ENCODE peak calls at places on chromosomes 4 and X, in six cellular contexts. One of them, this sample, is unnamed.

GRCh38 chr4:2116687-2117400 is 57.7 kb downstream of the NAT8L start:
- DNase-seq in mesendoderm: no peak
- DNase-seq in IMR-90: no peak
- DNase-seq in trophoblast cell: no peak
- DNase-seq in mesenchymal stem cell: no peak
- DNase-seq in H1: no peak
- DNase-seq in this sample: no peak

GRCh38 chr4:13511101-13511500 is 27.0 kb upstream of the RAB28 start:
- DNase-seq in IMR-90: no peak
- DNase-seq in mesenchymal stem cell: peak; percentile 11
- DNase-seq in H1: no peak
- DNase-seq in mesendoderm: no peak
- DNase-seq in trophoblast cell: no peak
- DNase-seq in this sample: no peak

GRCh38 chr4:68074397-68074796 is 55.3 kb downstream of the TMPRSS11F start:
- DNase-seq in mesendoderm: peak; percentile 54
- DNase-seq in trophoblast cell: peak; percentile 44
- DNase-seq in IMR-90: no peak
- DNase-seq in mesenchymal stem cell: peak; percentile 37
- DNase-seq in H1: no peak
- DNase-seq in this sample: no peak

GRCh38 chr4:19739101-19739651 is 512.5 kb upstream of the SLIT2 start:
- DNase-seq in mesendoderm: peak; percentile 7
- DNase-seq in trophoblast cell: peak; percentile 0
- DNase-seq in H1: no peak
- DNase-seq in IMR-90: peak; percentile 95
- DNase-seq in mesenchymal stem cell: peak; percentile 88
- DNase-seq in this sample: no peak

GRCh38 chr4:54433686-54434085 is 204.6 kb downstream of the PDGFRA start:
- DNase-seq in trophoblast cell: peak; percentile 12
- DNase-seq in IMR-90: peak; percentile 37
- DNase-seq in mesendoderm: peak; percentile 53
- DNase-seq in H1: no peak
- DNase-seq in mesenchymal stem cell: peak; percentile 29
- DNase-seq in this sample: no peak

GRCh38 chr4:187075514-187075913 is 351.9 kb upstream of the FAT1 start:
- DNase-seq in mesenchymal stem cell: no peak
- DNase-seq in H1: no peak
- DNase-seq in IMR-90: peak; percentile 22
- DNase-seq in mesendoderm: no peak
- DNase-seq in trophoblast cell: no peak
- DNase-seq in this sample: no peak

GRCh38 chrX:81378550-81378949 is 176.6 kb downstream of the SH3BGRL start:
- DNase-seq in mesendoderm: no peak
- DNase-seq in mesenchymal stem cell: no peak
- DNase-seq in IMR-90: no peak
- DNase-seq in H1: no peak
- DNase-seq in trophoblast cell: no peak
- DNase-seq in this sample: no peak

GRCh38 chr4:8303081-8303480 is 33.5 kb downstream of the HTRA3 start:
- DNase-seq in mesendoderm: no peak
- DNase-seq in mesenchymal stem cell: no peak
- DNase-seq in IMR-90: no peak
- DNase-seq in H1: no peak
- DNase-seq in trophoblast cell: no peak
- DNase-seq in this sample: no peak

GRCh38 chrX:111100191-111100590 is 4.2 kb downstream of the PAK3 start:
- DNase-seq in H1: no peak
- DNase-seq in IMR-90: peak; percentile 24
- DNase-seq in mesendoderm: peak; percentile 60
- DNase-seq in mesenchymal stem cell: peak; percentile 19
- DNase-seq in trophoblast cell: no peak
- DNase-seq in this sample: peak; percentile 21

GRCh38 chrX:16786791-16787735 is 797 bp downstream of the TXLNG start:
- DNase-seq in H1: no peak
- DNase-seq in mesenchymal stem cell: no peak
- DNase-seq in mesendoderm: no peak
- DNase-seq in IMR-90: no peak
- DNase-seq in trophoblast cell: no peak
- DNase-seq in this sample: no peak

GRCh38 chr4:4761128-4761991 is 98.1 kb upstream of the MSX1 start:
- DNase-seq in mesenchymal stem cell: peak; percentile 29
- DNase-seq in mesendoderm: peak; percentile 90
- DNase-seq in trophoblast cell: no peak
- DNase-seq in IMR-90: no peak
- DNase-seq in H1: no peak
- DNase-seq in this sample: peak; percentile 46

GRCh38 chr4:56910172-56910967 is 2.7 kb downstream of the REST start:
- DNase-seq in IMR-90: no peak
- DNase-seq in mesenchymal stem cell: no peak
- DNase-seq in H1: no peak
- DNase-seq in mesendoderm: peak; percentile 8
- DNase-seq in trophoblast cell: no peak
- DNase-seq in this sample: no peak
- H3K4me3 ChIP-seq in IMR-90: peak overlapping the region; percentile 76
- H3K4me3 ChIP-seq in mesenchymal stem cell: no peak overlapping the region
- H3K4me3 ChIP-seq in H1: peak overlapping the region; percentile 68
- H3K4me3 ChIP-seq in mesendoderm: no peak overlapping the region
- H3K4me3 ChIP-seq in trophoblast cell: no peak overlapping the region
- H3K4me3 ChIP-seq in this sample: no peak overlapping the region

GRCh38 chr4:25914670-25915358 is 794 bp downstream of the SMIM20 start:
- DNase-seq in H1: no peak
- DNase-seq in trophoblast cell: no peak
- DNase-seq in IMR-90: no peak
- DNase-seq in mesenchymal stem cell: no peak
- DNase-seq in mesendoderm: no peak
- DNase-seq in this sample: no peak
- H3K9ac ChIP-seq in H1: peak overlapping the region; percentile 84
- H3K9ac ChIP-seq in trophoblast cell: peak overlapping the region; percentile 70
- H3K9ac ChIP-seq in IMR-90: peak overlapping the region; percentile 69
- H3K9ac ChIP-seq in mesenchymal stem cell: peak overlapping the region; percentile 88
- H3K9ac ChIP-seq in mesendoderm: peak overlapping the region; percentile 67
- H3K9ac ChIP-seq in this sample: peak overlapping the region; percentile 46

GRCh38 chrX:12974217-12974796 is 603 bp upstream of the TMSB4X start:
- DNase-seq in mesendoderm: peak; percentile 59
- DNase-seq in H1: no peak
- DNase-seq in mesenchymal stem cell: peak; percentile 69
- DNase-seq in IMR-90: peak; percentile 54
- DNase-seq in trophoblast cell: no peak
- DNase-seq in this sample: peak; percentile 20

GRCh38 chrX:12975670-12975965 is 708 bp downstream of the TMSB4X start:
- DNase-seq in IMR-90: no peak
- DNase-seq in mesendoderm: no peak
- DNase-seq in H1: no peak
- DNase-seq in mesenchymal stem cell: no peak
- DNase-seq in trophoblast cell: no peak
- DNase-seq in this sample: no peak

GRCh38 chrX:12973561-12974216 is 1.2 kb upstream of the TMSB4X start:
- DNase-seq in IMR-90: no peak
- DNase-seq in mesenchymal stem cell: no peak
- DNase-seq in H1: no peak
- DNase-seq in trophoblast cell: no peak
- DNase-seq in mesendoderm: no peak
- DNase-seq in this sample: no peak

GRCh38 chrX:12975999-12976558 is 1.2 kb downstream of the TMSB4X start:
- DNase-seq in mesendoderm: peak; percentile 52
- DNase-seq in H1: no peak
- DNase-seq in IMR-90: peak; percentile 36
- DNase-seq in mesenchymal stem cell: peak; percentile 46
- DNase-seq in trophoblast cell: no peak
- DNase-seq in this sample: peak; percentile 17

DNA sequence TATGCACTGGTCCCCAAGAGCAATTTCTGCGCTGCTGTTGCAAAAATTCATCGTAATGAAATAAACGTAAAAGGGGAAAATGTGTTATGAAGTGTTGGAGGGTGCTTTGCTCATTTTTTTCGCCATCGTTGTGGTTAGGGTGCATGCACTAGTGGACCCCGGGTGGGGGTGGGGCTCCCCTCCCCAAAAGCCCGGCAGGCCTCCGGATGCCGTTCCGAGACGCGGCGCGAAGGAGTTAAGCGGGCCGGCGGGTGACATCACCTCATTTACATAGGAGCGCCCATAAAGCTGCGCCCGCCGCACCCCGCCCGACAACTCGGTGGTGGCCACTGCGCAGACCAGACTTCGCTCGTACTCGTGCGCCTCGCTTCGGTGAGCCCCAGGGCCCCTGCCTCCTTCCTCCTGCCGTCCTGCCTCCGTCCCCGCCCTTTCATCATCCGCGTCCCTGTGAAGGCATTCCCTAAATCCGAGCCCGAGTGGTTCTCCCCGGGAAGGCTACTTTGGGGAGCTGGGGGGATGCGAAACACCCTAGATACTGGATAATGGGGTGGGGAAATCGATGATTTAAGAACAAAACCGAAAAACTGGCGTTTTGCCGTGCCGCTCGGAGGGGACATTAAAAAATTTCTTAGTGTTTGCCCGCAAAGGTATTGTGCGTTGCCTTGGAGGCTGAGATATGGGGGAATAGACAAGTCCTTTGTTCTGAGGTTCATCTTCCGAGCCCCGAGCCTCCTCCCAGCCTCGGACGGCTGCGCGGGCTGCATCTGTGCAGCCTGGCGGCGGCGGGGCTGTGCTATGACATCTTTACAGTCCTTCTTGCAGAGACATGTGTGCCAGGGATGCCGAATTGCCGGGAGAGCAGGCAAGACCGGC is at the start of gene TMSB4X:
- DNase-seq in mesendoderm: peak; percentile 87
- DNase-seq in trophoblast cell: no peak
- DNase-seq in mesenchymal stem cell: peak; percentile 88
- DNase-seq in IMR-90: peak; percentile 74
- DNase-seq in H1: peak; percentile 33
- DNase-seq in this sample: peak; percentile 52
- H3K4ac ChIP-seq in mesendoderm: peak within 1 kb of the TSS; percentile 97
- H3K4ac ChIP-seq in trophoblast cell: peak within 1 kb of the TSS; percentile 100
- H3K4ac ChIP-seq in mesenchymal stem cell: peak within 1 kb of the TSS; percentile 81
- H3K4ac ChIP-seq in IMR-90: peak within 1 kb of the TSS; percentile 89
- H3K4ac ChIP-seq in H1: no peak within 1 kb of the TSS
- H3K4ac ChIP-seq in this sample: no peak within 1 kb of the TSS

GRCh38 chr4:7086384-7086783 is 18.5 kb upstream of the GRPEL1 start:
- DNase-seq in trophoblast cell: no peak
- DNase-seq in mesenchymal stem cell: no peak
- DNase-seq in mesendoderm: peak; percentile 14
- DNase-seq in H1: no peak
- DNase-seq in IMR-90: no peak
- DNase-seq in this sample: no peak

GRCh38 chr4:7087036-7087435 is 19.2 kb upstream of the GRPEL1 start:
- DNase-seq in IMR-90: no peak
- DNase-seq in H1: no peak
- DNase-seq in mesenchymal stem cell: no peak
- DNase-seq in mesendoderm: no peak
- DNase-seq in trophoblast cell: no peak
- DNase-seq in this sample: no peak

GRCh38 chr4:7089211-7089964 is 21.5 kb upstream of the GRPEL1 start:
- DNase-seq in H1: no peak
- DNase-seq in mesenchymal stem cell: no peak
- DNase-seq in trophoblast cell: no peak
- DNase-seq in IMR-90: no peak
- DNase-seq in mesendoderm: no peak
- DNase-seq in this sample: no peak

GRCh38 chr4:7083597-7084563 is 16.0 kb upstream of the GRPEL1 start:
- DNase-seq in IMR-90: no peak
- DNase-seq in mesendoderm: no peak
- DNase-seq in trophoblast cell: no peak
- DNase-seq in H1: no peak
- DNase-seq in mesenchymal stem cell: peak; percentile 12
- DNase-seq in this sample: no peak
- H3K4me3 ChIP-seq in IMR-90: no peak overlapping the region
- H3K4me3 ChIP-seq in mesendoderm: no peak overlapping the region
- H3K4me3 ChIP-seq in trophoblast cell: no peak overlapping the region
- H3K4me3 ChIP-seq in H1: no peak overlapping the region
- H3K4me3 ChIP-seq in mesenchymal stem cell: no peak overlapping the region
- H3K4me3 ChIP-seq in this sample: no peak overlapping the region

GRCh38 chr4:11693693-11694092 is 265.0 kb upstream of the HS3ST1 start:
- DNase-seq in IMR-90: no peak
- DNase-seq in mesendoderm: no peak
- DNase-seq in H1: no peak
- DNase-seq in mesenchymal stem cell: no peak
- DNase-seq in trophoblast cell: no peak
- DNase-seq in this sample: no peak
- H3K9ac ChIP-seq in IMR-90: no peak overlapping the region
- H3K9ac ChIP-seq in mesendoderm: no peak overlapping the region
- H3K9ac ChIP-seq in H1: no peak overlapping the region
- H3K9ac ChIP-seq in mesenchymal stem cell: no peak overlapping the region
- H3K9ac ChIP-seq in trophoblast cell: no peak overlapping the region
- H3K9ac ChIP-seq in this sample: no peak overlapping the region

DNA sequence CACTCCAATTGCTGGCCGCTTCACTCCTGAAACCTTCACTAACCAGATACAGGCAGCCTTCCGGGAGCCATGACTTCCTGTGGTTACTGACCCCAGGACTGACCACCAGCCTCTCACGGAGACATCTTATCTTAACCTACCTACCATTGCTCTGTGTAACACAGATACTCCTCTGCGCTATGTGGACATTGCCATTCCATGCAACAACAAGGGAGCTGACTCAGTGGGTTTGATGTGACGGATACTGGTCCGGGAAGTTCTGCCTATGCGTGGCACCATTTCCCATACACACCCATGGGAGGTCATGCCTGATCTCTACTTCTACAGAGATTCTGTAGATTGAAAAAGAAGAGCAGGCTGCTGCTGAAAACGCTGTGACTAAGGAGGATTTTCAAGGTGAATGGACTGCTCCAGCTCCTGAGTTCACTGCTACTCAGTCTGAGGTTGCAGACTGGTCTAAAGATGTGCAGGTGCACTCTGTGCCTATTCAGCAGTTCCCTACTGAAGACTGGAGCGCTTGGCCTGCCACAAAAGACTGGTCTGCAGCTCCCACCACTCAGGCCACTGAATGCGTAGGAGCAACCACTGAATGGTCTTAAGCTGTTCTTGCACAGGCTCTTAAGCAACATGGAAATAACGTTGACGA is 35.8 kb upstream of the PRDM8 start:
- DNase-seq in mesenchymal stem cell: no peak
- DNase-seq in H1: no peak
- DNase-seq in mesendoderm: no peak
- DNase-seq in IMR-90: no peak
- DNase-seq in trophoblast cell: no peak
- DNase-seq in this sample: no peak
- H3K4ac ChIP-seq in mesenchymal stem cell: no peak overlapping the region
- H3K4ac ChIP-seq in H1: no peak overlapping the region
- H3K4ac ChIP-seq in mesendoderm: no peak overlapping the region
- H3K4ac ChIP-seq in IMR-90: no peak overlapping the region
- H3K4ac ChIP-seq in trophoblast cell: no peak overlapping the region
- H3K4ac ChIP-seq in this sample: no peak overlapping the region